ENCODE peak calls at places on chromosomes 2 and 18, in six cellular contexts. B is left kidney; E is ovary; N is GM06990; W is activated CD4-positive, CD25-positive, alpha-beta regulatory T cell treated with anti-CD3 and anti-CD28 coated beads, Interleukin-2, amount 50 U/mL, for 72 hours; C is psoas muscle. L is an unnamed sample.

GRCh38 chr2:180761224-180761623 is 219.2 kb upstream of the UBE2E3 start:
- DNase-seq in B (peak), N (no peak), E (no peak), C (no peak), W (no peak), L (no peak)

GRCh38 chr2:175057078-175057685 is 52.0 kb upstream of the CHN1 start:
- DNase-seq in B (no peak), W (no peak), N (no peak), C (no peak), E (no peak), L (no peak)

GRCh38 chr2:162579986-162580385 is 236.1 kb downstream of the GCA start:
- DNase-seq in B (peak), E (no peak), C (no peak), W (no peak), N (no peak), L (no peak)

GRCh38 chr2:40367032-40367431 is 84.9 kb downstream of the SLC8A1 start:
- DNase-seq in N (no peak), C (no peak), W (no peak), B (no peak), E (no peak), L (no peak)

GRCh38 chr18:36798738-36799473 is 29.9 kb downstream of the TPGS2 start:
- DNase-seq in C (no peak), B (peak), E (no peak), N (no peak), W (no peak), L (no peak)

GRCh38 chr2:239443666-239444567 is 43.1 kb upstream of the HDAC4 start:
- DNase-seq in W (no peak), B (no peak), N (no peak), E (no peak), C (no peak), L (no peak)

GRCh38 chr2:239902749-239903201 is 122.4 kb downstream of the NDUFA10 start:
- DNase-seq in E (no peak), C (no peak), N (no peak), B (no peak), W (no peak), L (no peak)

GRCh38 chr2:127128508-127128907 is 21.6 kb upstream of the BIN1 start:
- DNase-seq in E (no peak), B (peak), C (no peak), W (no peak), N (peak), L (no peak)

GRCh38 chr2:9993490-9994165 is 42.1 kb downstream of the GRHL1 start:
- DNase-seq in W (no peak), E (no peak), B (peak), C (no peak), N (no peak), L (no peak)

GRCh38 chr2:164061129-164061746 is 325.4 kb upstream of the FIGN start:
- DNase-seq in B (peak), W (no peak), N (no peak), C (no peak), E (peak), L (peak)

GRCh38 chr2:168518555-168519066 is 62.5 kb downstream of the CERS6 start:
- DNase-seq in W (no peak), N (no peak), E (no peak), B (peak), C (no peak), L (no peak)

GRCh38 chr2:122148128-122148792 is 392.8 kb downstream of the TSN start:
- DNase-seq in C (no peak), W (no peak), B (no peak), N (no peak), E (no peak), L (no peak)

GRCh38 chr2:89775885-89776284 is 1084.4 kb downstream of the RPIA start:
- DNase-seq in W (no peak), N (no peak), B (no peak), C (no peak), E (no peak), L (no peak)

GRCh38 chr2:29000481-29000880 is 19.4 kb downstream of the TOGARAM2 start:
- DNase-seq in W (no peak), B (no peak), E (no peak), N (peak), C (no peak), L (no peak)

GRCh38 chr2:218898109-218898878 is 17.6 kb downstream of the WNT10A start:
- DNase-seq in N (peak), E (peak), B (peak), C (peak), W (peak), L (peak)

GRCh38 chr2:181684454-181685149 is 4.3 kb upstream of the NEUROD1 start:
- DNase-seq in W (no peak), B (no peak), C (no peak), N (no peak), E (no peak), L (no peak)

GRCh38 chr2:109333414-109334194 is 204.6 kb downstream of the SH3RF3 start:
- DNase-seq in C (no peak), N (no peak), E (no peak), B (peak), W (no peak), L (peak)

GRCh38 chr2:74391209-74391579 is 11.1 kb upstream of the DCTN1 start:
- DNase-seq in N (no peak), W (no peak), E (no peak), C (no peak), B (peak), L (no peak)

GRCh38 chr18:32576296-32576916 is 105.7 kb upstream of the GAREM1 start:
- DNase-seq in C (no peak), E (no peak), N (no peak), W (no peak), B (peak), L (peak)